ENCODE peak calls at places on chromosomes 7 and 10, in nine cellular contexts. V is psoas muscle, J is PC-3, Q is lower lobe of right lung, T is left lung, H is mucosa of descending colon, Y is lung, G is IMR-90, R is A549. O is an unnamed sample. For H3K4me1, the result is how much of the 10 kb centered on the place peaks cover.

GRCh38 chr10:80471009-80471408 is 16.9 kb downstream of the TSPAN14 start:
- ATAC-seq in V (no peak), J (no peak), Q (no peak), T (peak), H (no peak), Y (no peak), G (no peak), R (peak), O (no peak)

GRCh38 chr10:11150255-11150731 is 132.6 kb downstream of the CELF2 start:
- ATAC-seq in V (no peak), J (no peak), Q (no peak), T (peak), H (peak), Y (no peak), G (no peak), R (no peak), O (no peak)

GRCh38 chr7:54978364-54979116 is 40.3 kb upstream of the EGFR start:
- ATAC-seq in V (no peak), J (no peak), Q (no peak), T (no peak), H (no peak), Y (no peak), G (no peak), R (peak), O (no peak)

GRCh38 chr10:43082087-43082486 is 5.2 kb downstream of the RET start:
- ATAC-seq in V (no peak), J (no peak), Q (peak), T (peak), H (peak), Y (no peak), G (no peak), R (no peak), O (no peak)

GRCh38 chr7:37540917-37541316 is 92.3 kb upstream of the ELMO1 start:
- ATAC-seq in V (peak), J (no peak), Q (no peak), T (no peak), H (no peak), Y (no peak), G (no peak), R (no peak), O (no peak)

GRCh38 chr7:4882742-4883351 is 669 bp downstream of the RADIL start:
- ATAC-seq in V (no peak), J (peak), Q (peak), T (peak), H (no peak), Y (no peak), G (peak), R (peak), O (no peak)

GRCh38 chr7:129774359-129774758 is 162.8 kb downstream of the NRF1 start:
- ATAC-seq in V (no peak), J (no peak), Q (no peak), T (no peak), H (no peak), Y (no peak), G (no peak), R (no peak), O (no peak)

GRCh38 chr10:112991888-112992491 is 41.9 kb downstream of the TCF7L2 start:
- ATAC-seq in V (no peak), J (no peak), Q (peak), T (no peak), H (no peak), Y (no peak), G (no peak), R (no peak), O (no peak)

GRCh38 chr7:50155755-50156154 is 62.7 kb upstream of the ZPBP start:
- ATAC-seq in V (no peak), J (no peak), Q (no peak), T (no peak), H (no peak), Y (no peak), G (no peak), R (no peak), O (no peak)

GRCh38 chr7:18086165-18087030 is 58.8 kb upstream of the PRPS1L1 start:
- ATAC-seq in V (no peak), J (peak), Q (peak), T (peak), H (peak), Y (peak), G (peak), R (peak), O (peak)

GRCh38 chr10:8910314-8910713 is 855.8 kb downstream of the GATA3 start:
- ATAC-seq in V (no peak), J (no peak), Q (no peak), T (no peak), H (no peak), Y (no peak), G (no peak), R (no peak), O (no peak)

GRCh38 chr10:8039323-8039922 is 15.1 kb upstream of the GATA3 start:
- ATAC-seq in V (no peak), J (no peak), Q (no peak), T (no peak), H (no peak), Y (no peak), G (no peak), R (no peak), O (no peak)

GRCh38 chr7:44158873-44159631 is 17.9 kb upstream of the MYL7 start:
- ATAC-seq in V (no peak), J (no peak), Q (no peak), T (no peak), H (no peak), Y (no peak), G (no peak), R (no peak), O (no peak)

GRCh38 chr10:88253622-88254021 is 329.5 kb downstream of the RNLS start:
- ATAC-seq in V (peak), J (no peak), Q (no peak), T (peak), H (no peak), Y (no peak), G (no peak), R (no peak), O (no peak)

GRCh38 chr10:59373071-59373470 is 10.7 kb upstream of the FAM13C start:
- ATAC-seq in V (peak), J (no peak), Q (no peak), T (no peak), H (no peak), Y (no peak), G (peak), R (no peak), O (no peak)

GRCh38 chr10:11685787-11686218 is 56.4 kb upstream of the ECHDC3 start:
- ATAC-seq in V (no peak), J (no peak), Q (peak), T (peak), H (peak), Y (no peak), G (peak), R (no peak), O (no peak)

GRCh38 chr7:74371381-74372059 is 82.2 kb upstream of the GTF2IRD1 start:
- ATAC-seq in V (no peak), J (peak), Q (peak), T (peak), H (peak), Y (no peak), G (peak), R (peak), O (peak)

GRCh38 chr10:58942724-58943123 is 233.7 kb upstream of the PHYHIPL start:
- ATAC-seq in V (no peak), J (no peak), Q (no peak), T (no peak), H (no peak), Y (no peak), G (no peak), R (no peak), O (no peak)

GRCh38 chr10:98536551-98536950 is 89.8 kb upstream of the HPS1 start:
- ATAC-seq in V (no peak), J (peak), Q (peak), T (peak), H (peak), Y (no peak), G (no peak), R (peak), O (no peak)

GRCh38 chr10:128031216-128031615 is 95.0 kb downstream of the MKI67 start:
- ATAC-seq in V (no peak), J (no peak), Q (no peak), T (no peak), H (no peak), Y (no peak), G (no peak), R (no peak), O (peak)

GRCh38 chr7:17716816-17717215 is 223.5 kb downstream of the SNX13 start:
- ATAC-seq in V (no peak), J (no peak), Q (no peak), T (no peak), H (no peak), Y (no peak), G (no peak), R (no peak), O (no peak)

GRCh38 chr7:73448609-73449008 is 15.0 kb downstream of the FZD9 start:
- ATAC-seq in V (no peak), J (no peak), Q (no peak), T (no peak), H (no peak), Y (no peak), G (peak), R (no peak), O (no peak)

GRCh38 chr10:34334908-34335307 is 480.2 kb downstream of the PARD3 start:
- ATAC-seq in V (no peak), J (peak), Q (no peak), T (no peak), H (peak), Y (no peak), G (no peak), R (no peak), O (no peak)

GRCh38 chr10:51729822-51730530 is 30.6 kb upstream of the CSTF2T start:
- ATAC-seq in V (no peak), J (no peak), Q (no peak), T (no peak), H (peak), Y (no peak), G (no peak), R (no peak), O (no peak)

GRCh38 chr10:22245567-22245966 is 27.8 kb upstream of the EBLN1 start:
- ATAC-seq in V (no peak), J (no peak), Q (no peak), T (no peak), H (no peak), Y (no peak), G (no peak), R (peak), O (no peak)

GRCh38 chr10:44982496-44982895 is 3.9 kb upstream of the DEPP1 start:
- ATAC-seq in V (no peak), J (no peak), Q (no peak), T (no peak), H (no peak), Y (no peak), G (no peak), R (no peak), O (no peak)

GRCh38 chr7:42217053-42217452 is 20.0 kb downstream of the GLI3 start:
- ATAC-seq in V (no peak), J (no peak), Q (no peak), T (no peak), H (no peak), Y (no peak), G (no peak), R (no peak), O (no peak)

GRCh38 chr7:36279251-36279925 is 110.3 kb upstream of the ANLN start:
- ATAC-seq in V (no peak), J (no peak), Q (no peak), T (no peak), H (no peak), Y (no peak), G (peak), R (peak), O (no peak)

GRCh38 chr10:123997486-123998196 is 95.8 kb downstream of the CHST15 start:
- ATAC-seq in V (no peak), J (peak), Q (peak), T (peak), H (peak), Y (peak), G (peak), R (no peak), O (peak)

GRCh38 chr10:52703451-52703850 is 69.1 kb downstream of the MBL2 start:
- ATAC-seq in V (no peak), J (peak), Q (no peak), T (no peak), H (no peak), Y (no peak), G (no peak), R (no peak), O (no peak)

GRCh38 chr10:103265712-103266329 is 11.1 kb upstream of the INA start:
- ATAC-seq in V (no peak), J (peak), Q (peak), T (peak), H (peak), Y (peak), G (peak), R (peak), O (no peak)

DNA sequence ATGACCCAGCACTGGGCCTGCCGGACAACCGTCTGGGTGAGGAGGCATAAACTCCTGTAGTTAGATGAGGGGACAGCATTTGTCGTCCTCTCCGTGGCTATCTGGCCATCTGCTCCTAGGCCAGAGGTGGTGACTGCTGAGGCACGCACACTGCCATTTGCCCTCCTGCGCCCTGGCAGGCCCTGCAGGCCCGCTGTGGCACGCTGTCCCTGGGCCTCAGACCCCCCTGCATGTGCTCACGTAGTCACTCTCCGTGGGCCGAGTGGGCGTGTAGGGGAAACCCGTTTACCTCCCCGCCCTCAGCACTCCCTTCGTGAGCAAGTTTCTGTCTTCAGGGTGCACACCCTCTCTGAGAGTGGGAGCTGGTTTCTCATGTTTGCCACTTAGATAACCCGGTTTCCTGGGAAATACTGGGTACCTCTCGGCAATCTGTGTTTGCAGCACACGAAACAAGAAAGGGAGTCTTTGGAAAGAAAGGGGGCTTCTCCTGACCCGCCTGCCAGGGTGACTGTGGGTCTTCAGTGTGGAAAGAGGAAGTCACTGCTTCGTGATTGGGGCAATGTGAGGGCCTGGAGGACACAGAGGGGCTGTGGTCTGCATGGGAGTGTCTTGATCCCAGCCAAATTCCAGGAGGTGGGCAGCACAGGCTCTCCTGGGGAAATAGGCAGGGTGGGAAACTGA is 10.8 kb downstream of the ADAMTS14 start:
- ATAC-seq in V (no peak), J (no peak), Q (peak), T (peak), H (no peak), Y (no peak), G (no peak), R (no peak), O (no peak)
- H3K4me1 ChIP-seq in V (under half), J (under half), Q (under half), T (under half), H (under half), Y (under half), G (under half), R (under half), O (under half)

GRCh38 chr10:30756151-30756550 is 126.6 kb upstream of the LYZL2 start:
- ATAC-seq in V (no peak), J (no peak), Q (no peak), T (no peak), H (no peak), Y (no peak), G (no peak), R (no peak), O (no peak)
- H3K4me1 ChIP-seq in V (under half), J (under half), Q (under half), T (under half), H (under half), Y (under half), G (under half), R (under half), O (under half)

GRCh38 chr7:108236681-108237415 is 106.7 kb upstream of the LAMB4 start:
- ATAC-seq in V (no peak), J (no peak), Q (no peak), T (no peak), H (no peak), Y (no peak), G (no peak), R (no peak), O (no peak)

GRCh38 chr7:108235451-108236061 is 105.4 kb upstream of the LAMB4 start:
- ATAC-seq in V (no peak), J (no peak), Q (no peak), T (no peak), H (peak), Y (no peak), G (peak), R (peak), O (no peak)

GRCh38 chr7:108234981-108235450 is 104.9 kb upstream of the LAMB4 start:
- ATAC-seq in V (no peak), J (no peak), Q (no peak), T (no peak), H (peak), Y (no peak), G (no peak), R (peak), O (no peak)

GRCh38 chr7:108244110-108244509 is 113.9 kb upstream of the LAMB4 start:
- ATAC-seq in V (no peak), J (no peak), Q (no peak), T (no peak), H (no peak), Y (no peak), G (no peak), R (no peak), O (no peak)

DNA sequence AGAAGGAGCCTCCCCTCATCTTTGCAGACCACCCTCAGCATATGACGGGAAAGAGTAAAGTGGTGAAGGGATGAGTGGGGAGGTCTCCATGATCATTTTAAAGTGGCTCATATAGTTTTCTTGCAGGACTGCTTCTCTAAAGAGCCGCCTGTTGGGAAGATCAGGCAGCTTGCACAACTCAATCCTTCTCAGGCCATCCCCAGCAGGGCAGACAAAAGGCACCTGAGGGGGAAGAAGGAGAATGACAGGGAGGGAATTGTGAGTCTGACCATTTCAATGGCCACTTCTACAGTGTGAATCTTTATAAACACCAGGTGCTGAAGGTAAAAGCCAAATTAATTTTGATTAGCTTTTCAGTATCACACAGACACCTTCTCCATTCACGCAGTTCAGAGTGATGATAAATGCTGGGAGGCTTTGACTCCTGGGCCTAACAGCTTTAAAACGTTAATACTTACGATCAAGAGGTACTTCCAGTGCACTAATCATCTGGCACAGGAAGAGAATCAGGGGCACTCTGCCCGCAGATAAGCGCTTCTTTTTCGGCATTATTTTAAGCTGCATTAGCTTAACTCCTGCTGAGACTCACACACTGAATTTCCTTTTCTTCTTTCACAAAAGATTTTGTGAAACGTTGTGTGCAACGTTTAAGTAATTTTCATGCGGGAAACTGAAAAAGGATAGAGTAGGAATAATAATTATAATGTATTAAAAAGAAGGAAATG is 109.5 kb upstream of the LAMB4 start:
- ATAC-seq in V (no peak), J (no peak), Q (no peak), T (no peak), H (no peak), Y (no peak), G (no peak), R (no peak), O (no peak)
- H3K4me1 ChIP-seq in V (under half), J (under half), Q (under half), T (under half), H (under half), Y (under half), G (under half), R (half or more), O (under half)

GRCh38 chr10:89621438-89621837 is 23.6 kb downstream of the PANK1 start:
- ATAC-seq in V (no peak), J (no peak), Q (no peak), T (no peak), H (no peak), Y (no peak), G (no peak), R (no peak), O (no peak)
- H3K4me1 ChIP-seq in V (under half), J (under half), Q (under half), T (under half), H (under half), Y (under half), G (under half), R (under half), O (under half)

DNA sequence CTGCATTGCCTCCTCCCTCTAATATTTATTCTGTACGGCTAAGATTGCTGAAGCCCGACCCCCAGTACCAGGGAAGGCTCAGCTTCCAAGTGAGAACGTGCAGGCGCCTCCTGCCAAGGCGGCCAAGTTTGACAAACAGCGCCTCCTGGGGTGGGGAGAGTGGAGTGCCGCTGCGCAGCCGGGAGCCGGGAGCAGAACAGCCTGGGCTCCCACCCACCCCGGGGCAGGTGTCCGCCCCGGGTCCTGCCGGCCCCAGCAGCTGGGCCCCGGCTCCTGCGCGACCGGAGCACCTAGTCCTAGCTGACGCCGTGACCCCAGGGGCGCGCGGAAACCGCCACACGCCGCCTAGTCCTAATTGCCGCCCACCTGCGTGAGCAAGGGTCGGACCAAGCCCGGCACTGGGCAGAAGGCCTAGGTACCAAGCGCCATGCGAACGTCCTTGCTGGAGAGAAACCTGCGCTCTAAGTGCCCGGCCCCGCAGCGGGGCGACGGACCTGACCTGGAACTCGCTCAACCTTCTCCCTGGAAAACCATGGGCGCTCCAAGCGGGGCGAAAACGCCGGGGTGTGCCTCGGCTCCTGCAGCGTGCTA is 5.0 kb upstream of the EBF3 start:
- ATAC-seq in V (no peak), J (no peak), Q (peak), T (peak), H (peak), Y (no peak), G (peak), R (peak), O (no peak)
- H3K4me1 ChIP-seq in V (under half), J (under half), Q (under half), T (under half), H (under half), Y (under half), G (under half), R (under half), O (under half)

DNA sequence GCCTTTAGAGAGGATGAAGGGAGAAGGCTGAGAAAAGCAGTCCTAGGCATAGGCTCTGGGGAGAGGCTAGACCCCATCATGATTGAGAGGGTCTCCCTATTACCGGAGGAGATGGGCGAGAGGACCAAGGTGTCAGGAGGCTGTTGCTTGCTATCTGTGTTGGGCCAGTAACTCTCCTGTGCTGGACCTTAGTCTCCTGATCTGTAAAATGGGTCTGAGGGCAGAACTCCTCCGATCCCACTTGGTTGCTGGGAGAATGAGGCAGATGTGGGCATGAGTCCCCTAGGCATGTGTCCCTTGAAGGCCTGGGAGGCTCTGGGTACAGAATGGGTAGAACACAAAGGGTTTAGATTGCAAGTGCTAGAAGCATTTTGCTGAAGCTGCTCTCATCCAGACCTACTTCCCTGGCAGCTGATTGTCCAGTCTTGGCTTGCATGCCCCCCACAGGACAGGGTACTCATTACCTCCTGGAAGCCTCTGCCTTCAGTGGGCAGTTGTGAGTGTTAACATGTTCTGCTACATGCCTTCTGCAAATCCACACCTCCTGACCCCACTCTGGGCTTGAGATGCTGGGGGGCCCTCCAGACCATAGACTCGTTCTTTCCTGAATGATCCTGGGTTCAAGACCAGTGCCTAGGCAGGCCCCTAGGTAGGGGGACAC is 4.4 kb downstream of the ZMIZ1 start:
- ATAC-seq in V (no peak), J (no peak), Q (no peak), T (no peak), H (no peak), Y (no peak), G (no peak), R (no peak), O (no peak)
- H3K4me1 ChIP-seq in V (half or more), J (under half), Q (half or more), T (half or more), H (half or more), Y (half or more), G (half or more), R (half or more), O (half or more)

O was measured in gastroesophageal sphincter.